ENCODE peak calls at places on chromosomes 2 and 18, in five cellular contexts. One of them, this sample, is unnamed.

GRCh38 chr2:184455616-184456015 is 142.7 kb upstream of the ZNF804A start:
- DNase-seq in HT-29: no peak
- DNase-seq in fibroblast of lung: no peak
- DNase-seq in retina: no peak
- DNase-seq in dorsolateral prefrontal cortex: no peak
- DNase-seq in this sample: no peak

GRCh38 chr2:241157841-241158545 is 7.7 kb downstream of the PPP1R7 start:
- DNase-seq in HT-29: no peak
- DNase-seq in retina: no peak
- DNase-seq in dorsolateral prefrontal cortex: no peak
- DNase-seq in fibroblast of lung: no peak
- DNase-seq in this sample: no peak

GRCh38 chr2:137947714-137948336 is 16.4 kb upstream of the HNMT start:
- DNase-seq in retina: peak
- DNase-seq in fibroblast of lung: peak
- DNase-seq in HT-29: peak
- DNase-seq in dorsolateral prefrontal cortex: peak
- DNase-seq in this sample: peak

GRCh38 chr18:42915240-42915791 is 200.2 kb downstream of the RIT2 start:
- DNase-seq in retina: no peak
- DNase-seq in HT-29: no peak
- DNase-seq in fibroblast of lung: no peak
- DNase-seq in dorsolateral prefrontal cortex: no peak
- DNase-seq in this sample: peak

GRCh38 chr2:234989183-234989701 is 37.4 kb downstream of the SH3BP4 start:
- DNase-seq in HT-29: peak
- DNase-seq in retina: no peak
- DNase-seq in fibroblast of lung: peak
- DNase-seq in dorsolateral prefrontal cortex: peak
- DNase-seq in this sample: peak

GRCh38 chr2:54704688-54705605 is 18.5 kb upstream of the EML6 start:
- DNase-seq in HT-29: peak
- DNase-seq in fibroblast of lung: peak
- DNase-seq in retina: peak
- DNase-seq in dorsolateral prefrontal cortex: no peak
- DNase-seq in this sample: peak

GRCh38 chr18:31218671-31219383 is 56.2 kb upstream of the DSC1 start:
- DNase-seq in HT-29: no peak
- DNase-seq in retina: no peak
- DNase-seq in fibroblast of lung: no peak
- DNase-seq in dorsolateral prefrontal cortex: no peak
- DNase-seq in this sample: no peak

GRCh38 chr2:3035385-3036050 is 342.1 kb downstream of the EIPR1 start:
- DNase-seq in HT-29: no peak
- DNase-seq in dorsolateral prefrontal cortex: no peak
- DNase-seq in fibroblast of lung: no peak
- DNase-seq in retina: no peak
- DNase-seq in this sample: no peak

GRCh38 chr2:100292022-100292580 is 30.2 kb downstream of the LONRF2 start:
- DNase-seq in fibroblast of lung: peak
- DNase-seq in dorsolateral prefrontal cortex: no peak
- DNase-seq in HT-29: peak
- DNase-seq in retina: no peak
- DNase-seq in this sample: peak

GRCh38 chr2:231646471-231646870 is 53.8 kb downstream of the TEX44 start:
- DNase-seq in dorsolateral prefrontal cortex: no peak
- DNase-seq in HT-29: peak
- DNase-seq in fibroblast of lung: no peak
- DNase-seq in retina: no peak
- DNase-seq in this sample: no peak

GRCh38 chr2:79011485-79011884 is 14.0 kb upstream of the REG3G start:
- DNase-seq in dorsolateral prefrontal cortex: no peak
- DNase-seq in fibroblast of lung: no peak
- DNase-seq in HT-29: no peak
- DNase-seq in retina: no peak
- DNase-seq in this sample: no peak

GRCh38 chr2:37527362-37527761 is 144.1 kb downstream of the CDC42EP3 start:
- DNase-seq in dorsolateral prefrontal cortex: no peak
- DNase-seq in HT-29: no peak
- DNase-seq in fibroblast of lung: no peak
- DNase-seq in retina: no peak
- DNase-seq in this sample: peak

GRCh38 chr2:171814883-171815282 is 79.2 kb downstream of the SLC25A12 start:
- DNase-seq in HT-29: no peak
- DNase-seq in fibroblast of lung: no peak
- DNase-seq in retina: no peak
- DNase-seq in dorsolateral prefrontal cortex: no peak
- DNase-seq in this sample: peak

GRCh38 chr2:12903272-12903671 is 186.5 kb downstream of the TRIB2 start:
- DNase-seq in retina: no peak
- DNase-seq in fibroblast of lung: no peak
- DNase-seq in dorsolateral prefrontal cortex: no peak
- DNase-seq in HT-29: no peak
- DNase-seq in this sample: no peak

GRCh38 chr2:217666338-217666737 is 336.5 kb downstream of the TNS1 start:
- DNase-seq in HT-29: no peak
- DNase-seq in fibroblast of lung: peak
- DNase-seq in retina: no peak
- DNase-seq in dorsolateral prefrontal cortex: no peak
- DNase-seq in this sample: no peak

GRCh38 chr2:66674087-66674486 is 239.2 kb downstream of the MEIS1 start:
- DNase-seq in fibroblast of lung: no peak
- DNase-seq in retina: no peak
- DNase-seq in dorsolateral prefrontal cortex: no peak
- DNase-seq in HT-29: no peak
- DNase-seq in this sample: no peak

GRCh38 chr2:88843061-88843460 is 151.6 kb downstream of the RPIA start:
- DNase-seq in fibroblast of lung: no peak
- DNase-seq in retina: no peak
- DNase-seq in HT-29: no peak
- DNase-seq in dorsolateral prefrontal cortex: no peak
- DNase-seq in this sample: no peak

GRCh38 chr2:96885432-96886137 is 15.7 kb upstream of the SEMA4C start:
- DNase-seq in fibroblast of lung: no peak
- DNase-seq in dorsolateral prefrontal cortex: no peak
- DNase-seq in retina: no peak
- DNase-seq in HT-29: no peak
- DNase-seq in this sample: no peak

GRCh38 chr2:132588576-132588975 is 81.4 kb downstream of the LYPD1 start:
- DNase-seq in dorsolateral prefrontal cortex: no peak
- DNase-seq in retina: no peak
- DNase-seq in HT-29: no peak
- DNase-seq in fibroblast of lung: no peak
- DNase-seq in this sample: no peak

GRCh38 chr18:28905509-28905908 is 728.6 kb upstream of the CDH2 start:
- DNase-seq in HT-29: no peak
- DNase-seq in fibroblast of lung: no peak
- DNase-seq in retina: no peak
- DNase-seq in dorsolateral prefrontal cortex: no peak
- DNase-seq in this sample: no peak

GRCh38 chr18:68735498-68736343 is 20.8 kb upstream of the TMX3 start:
- DNase-seq in dorsolateral prefrontal cortex: no peak
- DNase-seq in retina: peak
- DNase-seq in fibroblast of lung: peak
- DNase-seq in HT-29: peak
- DNase-seq in this sample: peak

GRCh38 chr2:17617955-17618354 is 77.5 kb downstream of the VSNL1 start:
- DNase-seq in HT-29: no peak
- DNase-seq in dorsolateral prefrontal cortex: no peak
- DNase-seq in retina: no peak
- DNase-seq in fibroblast of lung: no peak
- DNase-seq in this sample: no peak

GRCh38 chr2:175478369-175478768 is 296.9 kb upstream of the ATP5MC3 start:
- DNase-seq in dorsolateral prefrontal cortex: no peak
- DNase-seq in fibroblast of lung: no peak
- DNase-seq in HT-29: peak
- DNase-seq in retina: no peak
- DNase-seq in this sample: peak

GRCh38 chr2:8296340-8296739 is 385.5 kb upstream of the ID2 start:
- DNase-seq in HT-29: no peak
- DNase-seq in dorsolateral prefrontal cortex: no peak
- DNase-seq in retina: no peak
- DNase-seq in fibroblast of lung: no peak
- DNase-seq in this sample: no peak

GRCh38 chr2:150167711-150168110 is 319.8 kb downstream of the RND3 start:
- DNase-seq in fibroblast of lung: peak
- DNase-seq in dorsolateral prefrontal cortex: no peak
- DNase-seq in HT-29: peak
- DNase-seq in retina: no peak
- DNase-seq in this sample: peak

GRCh38 chr2:11097038-11097720 is 58.1 kb upstream of the SLC66A3 start:
- DNase-seq in fibroblast of lung: peak
- DNase-seq in retina: no peak
- DNase-seq in HT-29: no peak
- DNase-seq in dorsolateral prefrontal cortex: no peak
- DNase-seq in this sample: no peak

GRCh38 chr2:96739633-96740428 is at the start of gene LMAN2L:
- DNase-seq in retina: peak
- DNase-seq in dorsolateral prefrontal cortex: peak
- DNase-seq in HT-29: peak
- DNase-seq in fibroblast of lung: peak
- DNase-seq in this sample: peak

GRCh38 chr18:41870191-41870590 is 84.8 kb upstream of the PIK3C3 start:
- DNase-seq in HT-29: no peak
- DNase-seq in retina: peak
- DNase-seq in fibroblast of lung: no peak
- DNase-seq in dorsolateral prefrontal cortex: no peak
- DNase-seq in this sample: peak

GRCh38 chr2:188114014-188114413 is 177.7 kb upstream of the GULP1 start:
- DNase-seq in fibroblast of lung: peak
- DNase-seq in retina: no peak
- DNase-seq in dorsolateral prefrontal cortex: no peak
- DNase-seq in HT-29: no peak
- DNase-seq in this sample: peak

GRCh38 chr2:203869610-203870042 is 2.1 kb downstream of the CTLA4 start:
- DNase-seq in fibroblast of lung: no peak
- DNase-seq in dorsolateral prefrontal cortex: no peak
- DNase-seq in HT-29: no peak
- DNase-seq in retina: no peak
- DNase-seq in this sample: peak

GRCh38 chr2:113711857-113712256 is 44.6 kb downstream of the SLC35F5 start:
- DNase-seq in HT-29: no peak
- DNase-seq in retina: no peak
- DNase-seq in dorsolateral prefrontal cortex: no peak
- DNase-seq in fibroblast of lung: no peak
- DNase-seq in this sample: peak

GRCh38 chr2:224638338-224638823 is 53.2 kb upstream of the CUL3 start:
- DNase-seq in retina: no peak
- DNase-seq in dorsolateral prefrontal cortex: no peak
- DNase-seq in fibroblast of lung: no peak
- DNase-seq in HT-29: peak
- DNase-seq in this sample: peak

GRCh38 chr18:48452863-48453323 is 43.7 kb upstream of the ZBTB7C start:
- DNase-seq in dorsolateral prefrontal cortex: no peak
- DNase-seq in fibroblast of lung: no peak
- DNase-seq in retina: peak
- DNase-seq in HT-29: peak
- DNase-seq in this sample: peak

GRCh38 chr18:48575658-48576453 is 37.0 kb downstream of the CTIF start:
- DNase-seq in retina: peak
- DNase-seq in dorsolateral prefrontal cortex: peak
- DNase-seq in fibroblast of lung: no peak
- DNase-seq in HT-29: no peak
- DNase-seq in this sample: no peak

GRCh38 chr2:95362486-95362885 is 40.0 kb upstream of the FAHD2A start:
- DNase-seq in retina: no peak
- DNase-seq in dorsolateral prefrontal cortex: peak
- DNase-seq in HT-29: no peak
- DNase-seq in fibroblast of lung: no peak
- DNase-seq in this sample: no peak

This sample was measured in NCI-H69.